ENCODE peak calls at places on chromosomes 16 and 17, in nine cellular contexts. U, C, O, R, X, H, D, E and K are unnamed samples.
A peak's percentile ranks its signal among the peaks of the same experiment; 100 is the strongest.

GRCh38 chr17:40111221-40112128 is 10.3 kb upstream of the MSL1 start:
- DNase-seq in E (peak; percentile 84), D (peak; percentile 55), H (peak; percentile 93), R (peak; percentile 92), U (peak; percentile 73), C (peak; percentile 79), O (peak; percentile 88), X (peak; percentile 99), K (peak; percentile 99)

GRCh38 chr16:53714080-53715050 is 10.4 kb downstream of the FTO start:
- DNase-seq in X (peak; percentile 56), U (no peak), H (peak; percentile 31), O (no peak), E (no peak), R (peak; percentile 44), D (no peak), C (no peak), K (no peak)

GRCh38 chr17:13594310-13594709 is 7.4 kb downstream of the HS3ST3A1 start:
- DNase-seq in U (no peak), D (no peak), X (no peak), E (no peak), C (no peak), R (no peak), H (peak; percentile 31), O (no peak), K (no peak)

GRCh38 chr17:53630115-53630514 is 192.6 kb upstream of the KIF2B start:
- DNase-seq in X (no peak), H (no peak), D (no peak), R (no peak), E (no peak), U (no peak), O (no peak), C (no peak), K (no peak)

GRCh38 chr16:801584-802363 is 1.2 kb upstream of the GNG13 start:
- DNase-seq in X (no peak), U (no peak), D (no peak), O (no peak), E (no peak), C (no peak), H (no peak), R (no peak), K (no peak)

GRCh38 chr16:12095275-12096161 is 119.0 kb downstream of the SNX29 start:
- DNase-seq in O (peak; percentile 67), H (peak; percentile 69), D (no peak), C (peak; percentile 63), X (peak; percentile 68), E (peak; percentile 75), R (peak; percentile 80), U (no peak), K (no peak)

GRCh38 chr16:85652431-85653221 is 36.1 kb downstream of the GINS2 start:
- DNase-seq in R (peak; percentile 74), U (peak; percentile 48), X (peak; percentile 33), E (peak; percentile 74), H (peak; percentile 76), O (no peak), D (no peak), C (peak; percentile 66), K (no peak)

GRCh38 chr16:66521227-66521626 is 28.7 kb downstream of the TK2 start:
- DNase-seq in O (no peak), R (no peak), X (no peak), U (no peak), C (no peak), H (no peak), D (no peak), E (no peak), K (no peak)

GRCh38 chr17:7356072-7356549 is 1.2 kb downstream of the TMEM95 start:
- DNase-seq in U (peak; percentile 80), X (peak; percentile 74), H (peak; percentile 70), E (peak; percentile 90), O (peak; percentile 91), R (peak; percentile 77), C (peak; percentile 87), D (no peak), K (no peak)

GRCh38 chr16:8572919-8573724 is 17.2 kb downstream of the TMEM114 start:
- DNase-seq in C (no peak), O (peak; percentile 37), R (peak; percentile 37), E (no peak), H (peak; percentile 34), U (no peak), D (no peak), X (peak; percentile 65), K (no peak)

GRCh38 chr16:50559804-50560514 is 11.8 kb downstream of the NKD1 start:
- DNase-seq in O (no peak), U (no peak), C (no peak), D (no peak), R (no peak), X (no peak), E (no peak), H (no peak), K (no peak)

GRCh38 chr17:82520041-82520910 is 744 bp downstream of the FOXK2 start:
- DNase-seq in O (peak; percentile 55), X (peak; percentile 34), H (peak; percentile 40), C (peak; percentile 55), E (peak; percentile 55), R (peak; percentile 49), D (no peak), U (peak; percentile 52), K (no peak)

GRCh38 chr17:57871863-57872262 is 22.0 kb upstream of the MRPS23 start:
- DNase-seq in D (no peak), X (no peak), H (no peak), E (no peak), O (no peak), R (no peak), U (no peak), C (no peak), K (no peak)

GRCh38 chr17:21251611-21252010 is 1.6 kb downstream of the NATD1 start:
- DNase-seq in O (no peak), R (no peak), E (no peak), X (no peak), D (no peak), H (no peak), U (no peak), C (no peak), K (no peak)

GRCh38 chr17:31095239-31096105 is 695 bp downstream of the NF1 start:
- DNase-seq in R (peak; percentile 63), U (peak; percentile 52), H (peak; percentile 54), C (peak; percentile 65), E (peak; percentile 67), X (peak; percentile 37), D (no peak), O (peak; percentile 39), K (no peak)

GRCh38 chr16:72989203-72989991 is 58.5 kb downstream of the ZFHX3 start:
- DNase-seq in E (no peak), D (peak; percentile 65), H (peak; percentile 51), O (no peak), U (no peak), C (no peak), X (peak; percentile 78), R (peak; percentile 34), K (no peak)

GRCh38 chr17:63136381-63137012 is 170.5 kb downstream of the TANC2 start:
- DNase-seq in D (no peak), E (no peak), U (no peak), R (no peak), X (no peak), O (no peak), C (no peak), H (no peak), K (no peak)

GRCh38 chr16:30609002-30609927 is 924 bp downstream of the ZNF689 start:
- DNase-seq in D (no peak), U (no peak), R (peak; percentile 63), O (peak; percentile 56), X (peak; percentile 41), C (peak; percentile 59), E (peak; percentile 74), H (no peak), K (no peak)

GRCh38 chr16:9389543-9390207 is 298.2 kb downstream of the HAPSTR1 start:
- DNase-seq in O (peak; percentile 9), C (no peak), E (no peak), H (no peak), X (no peak), U (no peak), R (no peak), D (no peak), K (no peak)

GRCh38 chr17:4956493-4957061 is 5.7 kb downstream of the ENO3 start:
- DNase-seq in X (no peak), C (peak; percentile 65), R (no peak), O (peak; percentile 61), D (no peak), H (no peak), E (no peak), U (no peak), K (no peak)

GRCh38 chr16:14505846-14506245 is 124.2 kb downstream of the PARN start:
- DNase-seq in C (no peak), H (peak; percentile 47), D (no peak), E (no peak), U (no peak), R (no peak), O (no peak), X (peak; percentile 78), K (no peak)

GRCh38 chr16:27551046-27551445 is 1.1 kb downstream of the KATNIP start:
- DNase-seq in X (no peak), C (no peak), U (no peak), H (no peak), O (no peak), E (no peak), D (no peak), R (no peak), K (no peak)
- H3K4me3 ChIP-seq in X (peak overlapping the region; percentile 100), C (no peak overlapping the region), U (no peak overlapping the region), H (peak overlapping the region; percentile 100), O (peak overlapping the region; percentile 88), E (no peak overlapping the region), D (peak overlapping the region; percentile 77), R (no peak overlapping the region), K (peak overlapping the region; percentile 84)

DNA sequence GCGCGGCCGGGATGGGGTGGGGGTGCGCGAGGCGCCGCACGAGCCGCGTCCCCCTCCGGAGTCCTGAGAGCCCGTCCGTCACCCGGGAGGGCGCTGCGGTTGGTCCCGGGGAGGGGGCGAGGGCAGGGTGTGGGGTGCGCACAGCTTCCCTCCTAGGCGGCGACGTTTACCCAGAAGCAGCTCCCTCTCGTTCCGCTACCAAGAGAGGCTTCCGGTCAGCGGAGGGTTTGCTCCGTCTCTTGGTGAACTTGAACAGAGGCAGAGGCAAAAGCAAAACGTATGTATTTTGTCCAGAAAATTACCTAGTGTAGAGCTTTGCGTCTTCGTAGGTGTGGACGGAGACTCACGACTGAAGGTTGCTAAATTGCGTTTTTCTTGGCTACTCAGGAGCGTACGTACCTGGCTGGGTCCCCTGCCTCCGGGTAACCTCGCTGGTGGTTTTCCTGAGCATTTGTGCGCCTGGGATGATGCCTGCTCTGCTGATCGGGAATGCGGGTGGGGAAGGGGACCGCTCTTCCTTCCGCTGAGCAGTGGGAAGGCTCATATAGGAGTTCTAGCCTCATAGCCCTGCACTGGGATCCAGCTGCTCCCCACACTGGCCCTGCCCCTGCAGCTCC is 824 bp downstream of the WSCD1 start:
- DNase-seq in U (no peak), O (no peak), C (no peak), E (no peak), H (no peak), R (peak; percentile 19), D (no peak), X (no peak), K (no peak)
- H3K4me3 ChIP-seq in U (no peak overlapping the region), O (no peak overlapping the region), C (no peak overlapping the region), E (peak overlapping the region; percentile 58), H (peak overlapping the region; percentile 25), R (peak overlapping the region; percentile 43), D (peak overlapping the region; percentile 15), X (no peak overlapping the region), K (peak overlapping the region; percentile 43)

GRCh38 chr17:81308161-81308560 is 13.1 kb upstream of the SLC38A10 start:
- DNase-seq in C (no peak), U (no peak), R (no peak), X (no peak), D (no peak), E (no peak), O (no peak), H (no peak), K (no peak)
- H3K4me3 ChIP-seq in C (no peak overlapping the region), U (no peak overlapping the region), R (no peak overlapping the region), X (no peak overlapping the region), D (no peak overlapping the region), E (peak overlapping the region; percentile 52), O (no peak overlapping the region), H (no peak overlapping the region), K (no peak overlapping the region)

GRCh38 chr17:42414782-42415409 is 8.2 kb downstream of the CAVIN1 start:
- DNase-seq in D (no peak), C (no peak), O (peak; percentile 49), E (peak; percentile 73), H (no peak), U (peak; percentile 54), R (no peak), X (no peak), K (no peak)
- H3K4me3 ChIP-seq in D (no peak overlapping the region), C (peak overlapping the region; percentile 49), O (no peak overlapping the region), E (peak overlapping the region; percentile 18), H (no peak overlapping the region), U (peak overlapping the region; percentile 37), R (no peak overlapping the region), X (no peak overlapping the region), K (peak overlapping the region; percentile 24)